ENCODE peak calls at places on chromosomes 2 and 18, in four cellular contexts. S, C, H and W are unnamed samples.

GRCh38 chr2:119223521-119224390 is at the start of gene STEAP3:
- DNase-seq in S (peak), C (peak), H (no peak), W (peak)

GRCh38 chr18:11983592-11983991 is 2.3 kb downstream of the IMPA2 start:
- DNase-seq in S (no peak), C (no peak), H (no peak), W (no peak)

GRCh38 chr2:71926098-71926466 is 221.6 kb downstream of the CYP26B1 start:
- DNase-seq in S (peak), C (no peak), H (no peak), W (no peak)

GRCh38 chr2:207239754-207240494 is 74.2 kb upstream of the KLF7 start:
- DNase-seq in S (no peak), C (no peak), H (no peak), W (no peak)

GRCh38 chr2:121519732-121520640 is 10.7 kb upstream of the RNU4ATAC start:
- DNase-seq in S (no peak), C (no peak), H (no peak), W (no peak)

GRCh38 chr2:219702796-219703545 is 75.5 kb downstream of the SLC4A3 start:
- DNase-seq in S (no peak), C (no peak), H (no peak), W (no peak)

GRCh38 chr2:171673928-171674327 is 13.3 kb upstream of the DYNC1I2 start:
- DNase-seq in S (no peak), C (no peak), H (no peak), W (no peak)

GRCh38 chr18:24656571-24656971 is 196.1 kb downstream of the HRH4 start:
- DNase-seq in S (no peak), C (no peak), H (no peak), W (no peak)

GRCh38 chr2:219737270-219737691 is 109.9 kb downstream of the SLC4A3 start:
- DNase-seq in S (no peak), C (no peak), H (no peak), W (no peak)

GRCh38 chr2:169507698-169508097 is 1.8 kb upstream of the KLHL41 start:
- DNase-seq in S (no peak), C (no peak), H (no peak), W (no peak)

GRCh38 chr2:134466141-134466540 is 212.3 kb downstream of the MGAT5 start:
- DNase-seq in S (peak), C (no peak), H (peak), W (no peak)

GRCh38 chr2:190571666-190572065 is 37.1 kb upstream of the NEMP2 start:
- DNase-seq in S (no peak), C (no peak), H (no peak), W (no peak)

GRCh38 chr2:28753043-28753683 is 1.5 kb downstream of the PPP1CB start:
- DNase-seq in S (peak), C (no peak), H (no peak), W (no peak)

GRCh38 chr2:186135697-186136096 is 350.4 kb upstream of the ZC3H15 start:
- DNase-seq in S (no peak), C (no peak), H (no peak), W (no peak)

GRCh38 chr2:164824865-164825264 is 16.8 kb downstream of the COBLL1 start:
- DNase-seq in S (no peak), C (no peak), H (no peak), W (no peak)

GRCh38 chr2:75465317-75465998 is 95.3 kb downstream of the EVA1A start:
- DNase-seq in S (no peak), C (no peak), H (no peak), W (no peak)

GRCh38 chr2:201883970-201884369 is 77.6 kb downstream of the CDK15 start:
- DNase-seq in S (no peak), C (no peak), H (no peak), W (no peak)

GRCh38 chr2:16604236-16604635 is 61.4 kb downstream of the CYRIA start:
- DNase-seq in S (no peak), C (no peak), H (no peak), W (no peak)

GRCh38 chr2:96792772-96793749 is 23.0 kb upstream of the CNNM3 start:
- DNase-seq in S (no peak), C (no peak), H (no peak), W (no peak)

DNA sequence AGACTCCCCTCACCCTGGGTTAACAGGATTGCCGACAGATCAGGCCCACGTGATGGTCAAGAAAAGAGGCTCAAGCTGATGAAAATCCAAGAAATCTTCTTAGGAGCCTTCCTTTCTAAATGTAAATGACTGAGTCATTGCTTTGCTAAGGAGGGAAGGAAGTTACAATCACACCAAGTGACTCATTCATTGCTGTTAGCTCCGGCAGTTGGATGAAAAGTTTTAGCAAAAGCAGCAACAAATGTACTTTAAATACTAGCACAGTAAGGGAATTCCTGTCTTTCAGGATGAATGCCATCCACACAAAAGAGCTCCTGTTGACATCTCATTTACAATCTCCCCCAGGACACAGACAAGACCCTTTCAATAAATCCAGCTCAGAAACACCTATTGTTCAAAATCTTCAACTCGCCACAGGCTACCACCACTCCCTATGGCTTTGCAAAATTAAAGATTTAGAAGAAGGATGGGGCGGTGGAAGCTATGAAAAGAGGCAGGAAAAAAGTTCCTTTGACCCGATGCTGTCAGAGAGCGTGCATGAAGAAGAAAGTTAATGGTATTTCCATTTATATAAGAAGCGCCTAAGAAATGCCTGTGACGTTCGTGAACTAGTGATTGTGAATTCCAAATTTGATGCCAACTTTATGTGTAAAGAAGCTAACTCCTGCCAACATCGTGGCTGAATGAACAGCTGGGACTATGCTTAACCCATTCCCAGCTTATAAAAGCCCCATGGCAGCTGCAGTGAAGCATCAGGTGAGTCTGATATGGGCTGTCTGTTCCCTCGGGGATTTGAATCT is 153.7 kb downstream of the TGIF1 start:
- DNase-seq in S (peak), C (no peak), H (no peak), W (no peak)
- TF ChIP-seq POLR2A in S (no peak), C (no peak), H (no peak), W (no peak)

GRCh38 chr18:69947361-69948106 is at the start of gene CD226:
- DNase-seq in S (no peak), C (no peak), H (no peak), W (no peak)

GRCh38 chr18:69951182-69951581 is 3.5 kb upstream of the CD226 start:
- DNase-seq in S (no peak), C (no peak), H (no peak), W (no peak)

GRCh38 chr18:69946608-69947155 is 991 bp downstream of the CD226 start:
- DNase-seq in S (no peak), C (no peak), H (no peak), W (no peak)

GRCh38 chr18:69949538-69949936 is 1.9 kb upstream of the CD226 start:
- DNase-seq in S (no peak), C (no peak), H (no peak), W (no peak)

GRCh38 chr18:69948919-69949537 is 1.4 kb upstream of the CD226 start:
- DNase-seq in S (no peak), C (peak), H (peak), W (peak)
- TF ChIP-seq TAF1 in S (no peak), C (no peak), H (no peak), W (no peak)

GRCh38 chr2:101858910-101859309 is 132.8 kb upstream of the IL1R2 start:
- DNase-seq in S (no peak), C (no peak), H (no peak), W (no peak)

GRCh38 chr2:101860782-101861181 is 131.0 kb upstream of the IL1R2 start:
- DNase-seq in S (no peak), C (no peak), H (no peak), W (no peak)

GRCh38 chr2:101858246-101858645 is 133.5 kb upstream of the IL1R2 start:
- DNase-seq in S (no peak), C (no peak), H (no peak), W (no peak)

GRCh38 chr2:101860157-101860556 is 131.6 kb upstream of the IL1R2 start:
- DNase-seq in S (no peak), C (no peak), H (no peak), W (no peak)

DNA sequence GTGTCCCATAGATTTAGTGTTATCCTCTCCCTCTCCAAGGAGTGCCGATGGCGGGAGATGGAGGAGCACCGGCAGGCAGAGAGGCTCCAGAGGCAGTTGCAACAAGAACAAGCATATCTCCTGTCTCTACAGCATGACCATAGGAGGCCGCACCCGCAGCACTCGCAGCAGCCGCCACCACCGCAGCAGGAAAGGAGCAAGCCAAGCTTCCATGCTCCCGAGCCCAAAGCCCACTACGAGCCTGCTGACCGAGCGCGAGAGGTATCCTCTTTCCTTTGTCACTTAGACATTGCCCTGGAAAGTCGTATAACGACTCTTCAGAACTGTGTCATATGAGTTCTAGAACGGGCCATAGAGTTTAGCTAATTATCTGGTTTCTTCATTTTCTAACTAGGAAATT is 132.2 kb upstream of the IL1R2 start:
- DNase-seq in S (no peak), C (no peak), H (no peak), W (no peak)
- TF ChIP-seq POLR2AphosphoS5 in S (no peak), C (no peak), H (no peak), W (no peak)

DNA sequence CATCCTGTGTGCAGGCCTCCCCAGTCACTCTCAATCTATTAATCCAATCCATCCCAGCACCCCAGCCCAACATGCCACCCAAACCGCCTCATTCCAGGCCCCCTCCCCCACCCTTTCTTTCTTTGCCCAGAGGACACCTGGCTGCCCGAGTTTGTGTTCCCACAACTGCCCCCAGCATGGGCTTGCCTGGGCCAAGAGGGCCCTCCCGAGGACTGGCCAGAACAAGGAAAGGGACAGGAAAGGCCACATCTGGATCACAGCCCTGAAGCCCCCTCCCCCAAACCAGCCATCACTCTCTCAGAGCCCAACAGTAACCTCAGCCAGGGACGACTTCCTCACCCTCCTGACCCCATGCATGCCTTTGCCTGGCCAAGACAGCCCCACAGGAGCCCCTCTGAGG is 1.2 kb downstream of the TNS1 start:
- DNase-seq in S (no peak), C (no peak), H (no peak), W (no peak)
- TF ChIP-seq POLR2A in S (no peak), C (no peak), H (no peak), W (no peak)

DNA sequence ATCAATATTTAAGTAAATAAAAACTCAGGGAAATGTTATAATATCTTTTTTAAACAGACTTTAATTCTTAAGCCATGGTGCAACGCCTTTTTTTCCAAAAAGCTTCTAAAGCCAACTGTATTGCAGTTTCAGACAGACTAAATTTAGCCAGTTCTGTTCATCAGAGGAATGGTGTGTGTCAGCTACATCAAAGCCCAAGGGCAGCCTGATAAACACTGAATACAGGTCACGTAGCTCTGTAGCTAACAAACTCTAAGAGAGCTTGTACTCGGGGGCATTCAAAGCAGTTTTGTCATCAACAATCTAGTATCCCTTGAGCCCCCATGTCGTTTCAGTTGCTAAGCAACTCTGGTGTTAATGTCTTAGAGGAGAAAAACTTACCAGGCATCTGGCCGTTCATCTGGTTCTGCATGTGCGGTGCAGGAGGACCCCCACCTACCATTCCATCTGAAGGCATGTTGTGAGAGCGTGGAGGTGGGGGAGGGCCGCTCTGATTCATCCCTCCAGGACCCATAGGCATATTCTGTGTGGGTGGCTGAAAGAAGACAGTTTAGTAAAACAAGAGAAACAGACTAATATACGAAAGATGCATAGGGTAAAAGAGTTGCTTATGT is 33.1 kb downstream of the SS18 start:
- DNase-seq in S (no peak), C (no peak), H (no peak), W (no peak)
- TF ChIP-seq TAF1 in S (no peak), C (no peak), H (no peak), W (no peak)

GRCh38 chr18:80247403-80247916 is at the start of gene PARD6G:
- DNase-seq in S (peak), C (peak), H (no peak), W (peak)
- TF ChIP-seq POLR2AphosphoS5 in S (no peak), C (no peak), H (no peak), W (no peak)

GRCh38 chr2:218400167-218400929 is 680 bp downstream of the CTDSP1 start:
- DNase-seq in S (peak), C (peak), H (no peak), W (peak)
- TF ChIP-seq POLR2A in S (no peak), C (no peak), H (peak), W (no peak)